ENCODE peak calls at places on chromosomes 11 and 22, in eight cellular contexts. One of them, this sample, is unnamed.

GRCh38 chr11:94400839-94401772 is at the start of gene GPR83:
- DNase-seq in tibial nerve: no peak
- DNase-seq in A549: no peak
- DNase-seq in transverse colon: no peak
- DNase-seq in stomach: no peak
- DNase-seq in ovary: no peak
- DNase-seq in body of pancreas: no peak
- DNase-seq in IMR-90: peak
- DNase-seq in this sample: no peak

GRCh38 chr11:47667135-47667534 is 24.8 kb upstream of the MTCH2 start:
- DNase-seq in ovary: peak
- DNase-seq in body of pancreas: no peak
- DNase-seq in stomach: no peak
- DNase-seq in transverse colon: no peak
- DNase-seq in A549: no peak
- DNase-seq in IMR-90: peak
- DNase-seq in tibial nerve: no peak
- DNase-seq in this sample: no peak

GRCh38 chr11:116694815-116695590 is 77.8 kb downstream of the BUD13 start:
- DNase-seq in IMR-90: no peak
- DNase-seq in transverse colon: no peak
- DNase-seq in tibial nerve: no peak
- DNase-seq in A549: no peak
- DNase-seq in ovary: no peak
- DNase-seq in stomach: peak
- DNase-seq in body of pancreas: no peak
- DNase-seq in this sample: peak

GRCh38 chr22:41931701-41932269 is 5.2 kb upstream of the TNFRSF13C start:
- DNase-seq in body of pancreas: no peak
- DNase-seq in ovary: no peak
- DNase-seq in transverse colon: no peak
- DNase-seq in IMR-90: no peak
- DNase-seq in A549: no peak
- DNase-seq in tibial nerve: no peak
- DNase-seq in stomach: no peak
- DNase-seq in this sample: no peak

GRCh38 chr11:60756307-60757032 is at the start of gene MS4A15:
- DNase-seq in tibial nerve: no peak
- DNase-seq in body of pancreas: peak
- DNase-seq in stomach: no peak
- DNase-seq in A549: peak
- DNase-seq in IMR-90: no peak
- DNase-seq in ovary: no peak
- DNase-seq in transverse colon: no peak
- DNase-seq in this sample: no peak

GRCh38 chr11:68761801-68762200 is 10.5 kb upstream of the TESMIN start:
- DNase-seq in IMR-90: no peak
- DNase-seq in stomach: no peak
- DNase-seq in ovary: no peak
- DNase-seq in body of pancreas: no peak
- DNase-seq in A549: no peak
- DNase-seq in transverse colon: no peak
- DNase-seq in tibial nerve: no peak
- DNase-seq in this sample: no peak

GRCh38 chr11:279966-280761 is 2.0 kb downstream of the NLRP6 start:
- DNase-seq in A549: no peak
- DNase-seq in stomach: no peak
- DNase-seq in IMR-90: peak
- DNase-seq in body of pancreas: peak
- DNase-seq in transverse colon: peak
- DNase-seq in ovary: no peak
- DNase-seq in tibial nerve: no peak
- DNase-seq in this sample: peak

GRCh38 chr11:90134420-90135003 is at the start of gene NAALAD2:
- DNase-seq in ovary: peak
- DNase-seq in body of pancreas: peak
- DNase-seq in tibial nerve: peak
- DNase-seq in transverse colon: peak
- DNase-seq in stomach: no peak
- DNase-seq in A549: peak
- DNase-seq in IMR-90: peak
- DNase-seq in this sample: peak

GRCh38 chr11:57499413-57499982 is 16.0 kb downstream of the SLC43A1 start:
- DNase-seq in transverse colon: peak
- DNase-seq in IMR-90: peak
- DNase-seq in body of pancreas: peak
- DNase-seq in A549: peak
- DNase-seq in stomach: peak
- DNase-seq in ovary: peak
- DNase-seq in tibial nerve: peak
- DNase-seq in this sample: peak

GRCh38 chr22:23497016-23497885 is 82.8 kb downstream of the IGLL1 start:
- DNase-seq in IMR-90: no peak
- DNase-seq in transverse colon: no peak
- DNase-seq in stomach: no peak
- DNase-seq in ovary: no peak
- DNase-seq in A549: no peak
- DNase-seq in tibial nerve: no peak
- DNase-seq in body of pancreas: no peak
- DNase-seq in this sample: peak

GRCh38 chr22:49643466-49643865 is 184.2 kb downstream of the BRD1 start:
- DNase-seq in tibial nerve: no peak
- DNase-seq in transverse colon: no peak
- DNase-seq in A549: no peak
- DNase-seq in IMR-90: no peak
- DNase-seq in ovary: no peak
- DNase-seq in stomach: no peak
- DNase-seq in body of pancreas: no peak
- DNase-seq in this sample: no peak

GRCh38 chr11:15617126-15617525 is 502.4 kb downstream of the INSC start:
- DNase-seq in transverse colon: no peak
- DNase-seq in A549: no peak
- DNase-seq in tibial nerve: no peak
- DNase-seq in body of pancreas: no peak
- DNase-seq in ovary: no peak
- DNase-seq in stomach: no peak
- DNase-seq in IMR-90: no peak
- DNase-seq in this sample: no peak

GRCh38 chr11:130118636-130119387 is 40.8 kb upstream of the ST14 start:
- DNase-seq in IMR-90: no peak
- DNase-seq in body of pancreas: no peak
- DNase-seq in A549: no peak
- DNase-seq in stomach: no peak
- DNase-seq in ovary: no peak
- DNase-seq in tibial nerve: no peak
- DNase-seq in transverse colon: no peak
- DNase-seq in this sample: no peak

GRCh38 chr22:30392661-30393321 is 4.0 kb upstream of the SEC14L2 start:
- DNase-seq in A549: no peak
- DNase-seq in IMR-90: no peak
- DNase-seq in body of pancreas: no peak
- DNase-seq in ovary: no peak
- DNase-seq in stomach: peak
- DNase-seq in transverse colon: no peak
- DNase-seq in tibial nerve: no peak
- DNase-seq in this sample: no peak

GRCh38 chr11:69062873-69063665 is 14.3 kb downstream of the TPCN2 start:
- DNase-seq in IMR-90: no peak
- DNase-seq in A549: no peak
- DNase-seq in tibial nerve: no peak
- DNase-seq in stomach: no peak
- DNase-seq in ovary: no peak
- DNase-seq in body of pancreas: no peak
- DNase-seq in transverse colon: no peak
- DNase-seq in this sample: no peak

GRCh38 chr11:94845622-94846021 is 77.5 kb downstream of the AMOTL1 start:
- DNase-seq in IMR-90: peak
- DNase-seq in tibial nerve: no peak
- DNase-seq in stomach: peak
- DNase-seq in ovary: no peak
- DNase-seq in transverse colon: no peak
- DNase-seq in body of pancreas: peak
- DNase-seq in A549: no peak
- DNase-seq in this sample: no peak

GRCh38 chr11:119793335-119793984 is 64.5 kb upstream of the NECTIN1 start:
- DNase-seq in A549: no peak
- DNase-seq in body of pancreas: no peak
- DNase-seq in tibial nerve: no peak
- DNase-seq in ovary: no peak
- DNase-seq in stomach: no peak
- DNase-seq in transverse colon: no peak
- DNase-seq in IMR-90: no peak
- DNase-seq in this sample: no peak

GRCh38 chr11:65892661-65893317 is 2.3 kb downstream of the CCDC85B start:
- DNase-seq in stomach: no peak
- DNase-seq in IMR-90: no peak
- DNase-seq in body of pancreas: no peak
- DNase-seq in transverse colon: no peak
- DNase-seq in A549: no peak
- DNase-seq in tibial nerve: no peak
- DNase-seq in ovary: peak
- DNase-seq in this sample: peak

GRCh38 chr11:65888163-65888814 is at the start of gene FIBP:
- DNase-seq in A549: peak
- DNase-seq in body of pancreas: peak
- DNase-seq in transverse colon: peak
- DNase-seq in stomach: peak
- DNase-seq in ovary: peak
- DNase-seq in IMR-90: peak
- DNase-seq in tibial nerve: peak
- DNase-seq in this sample: peak

GRCh38 chr11:65890324-65891179 is at the start of gene CCDC85B:
- DNase-seq in ovary: peak
- DNase-seq in body of pancreas: peak
- DNase-seq in transverse colon: peak
- DNase-seq in stomach: peak
- DNase-seq in tibial nerve: peak
- DNase-seq in A549: peak
- DNase-seq in IMR-90: peak
- DNase-seq in this sample: peak

GRCh38 chr11:65894034-65894591 is 3.6 kb downstream of the CCDC85B start:
- DNase-seq in ovary: no peak
- DNase-seq in tibial nerve: no peak
- DNase-seq in transverse colon: no peak
- DNase-seq in body of pancreas: no peak
- DNase-seq in A549: no peak
- DNase-seq in stomach: no peak
- DNase-seq in IMR-90: no peak
- DNase-seq in this sample: peak

DNA sequence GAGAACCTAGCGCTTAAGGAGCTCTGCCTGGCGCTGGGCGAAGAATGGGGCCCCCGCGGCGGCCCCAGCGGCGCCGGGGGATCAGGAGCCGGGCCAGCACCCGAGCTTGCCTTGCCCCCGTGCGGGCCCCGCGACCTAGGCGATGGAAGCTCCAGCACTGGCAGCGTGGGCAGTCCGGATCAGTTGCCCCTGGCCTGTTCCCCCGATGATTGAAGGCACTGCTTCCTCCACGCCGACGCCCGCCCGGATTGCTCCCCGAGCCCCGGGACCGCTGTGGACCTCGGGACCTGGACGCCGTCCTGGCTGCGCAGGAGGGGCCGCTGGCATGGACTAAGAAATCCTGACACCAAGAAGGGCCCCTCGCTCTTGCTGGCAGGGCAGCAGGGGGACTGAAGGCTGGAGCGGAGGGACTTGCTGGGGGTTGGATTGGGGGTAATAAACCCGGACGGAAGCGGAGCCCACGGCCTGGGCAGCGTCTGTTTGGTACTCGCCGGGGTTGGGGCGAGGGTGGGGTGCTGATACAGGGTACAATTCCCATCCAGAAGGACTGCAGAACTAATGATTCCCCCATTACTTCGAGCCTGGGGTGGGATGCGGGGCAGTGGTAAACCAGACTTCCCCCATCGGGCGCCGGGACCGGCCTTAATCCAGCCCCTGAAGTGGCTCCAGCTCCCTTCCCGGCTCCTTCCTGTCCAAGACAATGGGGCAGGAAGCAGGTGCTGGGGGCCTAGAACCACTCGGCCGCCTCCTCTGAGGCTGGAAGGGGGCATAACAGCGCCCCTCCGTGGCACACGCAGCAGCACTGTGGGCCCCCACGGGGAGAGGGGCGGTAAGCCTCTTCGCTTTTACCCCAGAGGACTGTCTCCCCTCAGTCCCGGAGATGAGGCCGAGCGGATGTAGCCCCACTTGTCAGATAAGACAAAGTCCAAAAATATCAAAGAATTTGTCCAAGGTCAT is 985 bp downstream of the CCDC85B start:
- DNase-seq in body of pancreas: no peak
- DNase-seq in IMR-90: no peak
- DNase-seq in stomach: no peak
- DNase-seq in ovary: peak
- DNase-seq in A549: peak
- DNase-seq in tibial nerve: no peak
- DNase-seq in transverse colon: no peak
- DNase-seq in this sample: peak
- TF ChIP-seq POLR2A in body of pancreas: no peak
- TF ChIP-seq POLR2A in IMR-90: peak
- TF ChIP-seq POLR2A in stomach: no peak
- TF ChIP-seq POLR2A in ovary: no peak
- TF ChIP-seq POLR2A in A549: peak
- TF ChIP-seq POLR2A in tibial nerve: no peak
- TF ChIP-seq POLR2A in transverse colon: peak
- TF ChIP-seq POLR2A in this sample: no peak

GRCh38 chr22:43925433-43926348 is 2.1 kb downstream of the PNPLA3 start:
- DNase-seq in stomach: no peak
- DNase-seq in tibial nerve: no peak
- DNase-seq in body of pancreas: no peak
- DNase-seq in IMR-90: no peak
- DNase-seq in ovary: no peak
- DNase-seq in A549: no peak
- DNase-seq in transverse colon: no peak
- DNase-seq in this sample: no peak
- TF ChIP-seq POLR2A in stomach: no peak
- TF ChIP-seq POLR2A in tibial nerve: no peak
- TF ChIP-seq POLR2A in body of pancreas: no peak
- TF ChIP-seq POLR2A in IMR-90: no peak
- TF ChIP-seq POLR2A in ovary: no peak
- TF ChIP-seq POLR2A in A549: no peak
- TF ChIP-seq POLR2A in transverse colon: no peak
- TF ChIP-seq POLR2A in this sample: no peak

GRCh38 chr22:37509026-37509886 is 10.0 kb downstream of the CARD10 start:
- DNase-seq in A549: no peak
- DNase-seq in body of pancreas: no peak
- DNase-seq in transverse colon: no peak
- DNase-seq in stomach: no peak
- DNase-seq in IMR-90: no peak
- DNase-seq in ovary: no peak
- DNase-seq in tibial nerve: no peak
- DNase-seq in this sample: no peak
- TF ChIP-seq POLR2A in A549: no peak
- TF ChIP-seq POLR2A in body of pancreas: no peak
- TF ChIP-seq POLR2A in transverse colon: no peak
- TF ChIP-seq POLR2A in stomach: no peak
- TF ChIP-seq POLR2A in IMR-90: no peak
- TF ChIP-seq POLR2A in ovary: no peak
- TF ChIP-seq POLR2A in tibial nerve: no peak
- TF ChIP-seq POLR2A in this sample: no peak

DNA sequence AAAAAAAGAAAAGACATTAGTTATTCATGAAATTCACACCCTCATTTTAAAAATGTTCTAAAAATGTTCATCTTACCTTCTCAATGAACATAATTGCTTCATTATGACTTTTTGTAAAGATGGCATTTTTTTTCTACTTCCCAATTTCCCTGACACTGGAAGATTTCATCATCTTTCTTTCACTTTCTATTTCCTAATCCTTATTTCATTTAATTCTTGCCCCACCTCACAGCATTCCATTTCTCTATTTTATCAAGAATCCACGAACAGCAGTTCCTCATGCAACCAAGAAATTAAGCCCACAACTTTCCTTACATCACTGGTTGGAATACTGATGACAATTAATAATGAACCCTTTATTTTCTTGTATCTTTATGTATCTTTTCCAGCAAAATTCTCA is 1.9 kb downstream of the PATL1 start:
- DNase-seq in tibial nerve: no peak
- DNase-seq in IMR-90: peak
- DNase-seq in ovary: no peak
- DNase-seq in body of pancreas: no peak
- DNase-seq in transverse colon: no peak
- DNase-seq in A549: no peak
- DNase-seq in stomach: no peak
- DNase-seq in this sample: no peak
- TF ChIP-seq POLR2A in tibial nerve: no peak
- TF ChIP-seq POLR2A in IMR-90: no peak
- TF ChIP-seq POLR2A in ovary: no peak
- TF ChIP-seq POLR2A in body of pancreas: no peak
- TF ChIP-seq POLR2A in transverse colon: no peak
- TF ChIP-seq POLR2A in A549: no peak
- TF ChIP-seq POLR2A in stomach: no peak
- TF ChIP-seq POLR2A in this sample: no peak

This sample was measured in heart left ventricle.